ENCODE peak calls at places on chromosome 22, in six cellular contexts. T is omental fat pad; C is lung; O is activated gamma-delta T cell treated with Interleukin-2 at 50 U/mL for 16 hours; V is suprapubic skin; Q is stimulated activated CD8-positive, alpha-beta memory T cell treated with anti-CD3 and anti-CD28 coated beads, Interleukin-15, amount 100 ng/mL, for 24 hours. U is an unnamed sample.

GRCh38 chr22:19431641-19432091 is at the start of gene HIRA:
- DNase-seq in T (no peak), C (peak), O (peak), V (peak), Q (peak), U (peak)

GRCh38 chr22:19038728-19039447 is 83.3 kb downstream of the DGCR2 start:
- DNase-seq in T (no peak), C (no peak), O (no peak), V (peak), Q (no peak), U (no peak)

GRCh38 chr22:24390156-24390555 is 37.2 kb upstream of the ADORA2A start:
- DNase-seq in T (no peak), C (no peak), O (no peak), V (no peak), Q (no peak), U (no peak)

GRCh38 chr22:19987394-19988306 is 29.0 kb downstream of the ARVCF start:
- DNase-seq in T (no peak), C (no peak), O (no peak), V (no peak), Q (no peak), U (no peak)

GRCh38 chr22:39991164-39991860 is 3.4 kb upstream of the FAM83F start:
- DNase-seq in T (no peak), C (no peak), O (no peak), V (no peak), Q (no peak), U (no peak)

GRCh38 chr22:36856121-36856791 is 4.5 kb upstream of the NCF4 start:
- DNase-seq in T (peak), C (peak), O (peak), V (peak), Q (peak), U (peak)

GRCh38 chr22:19896665-19897355 is 42.1 kb upstream of the GNB1L start:
- DNase-seq in T (no peak), C (no peak), O (peak), V (no peak), Q (no peak), U (no peak)

GRCh38 chr22:39250838-39251237 is 6.1 kb upstream of the PDGFB start:
- DNase-seq in T (no peak), C (no peak), O (no peak), V (no peak), Q (no peak), U (no peak)

GRCh38 chr22:37508431-37508963 is 10.7 kb downstream of the CARD10 start:
- DNase-seq in T (no peak), C (no peak), O (no peak), V (no peak), Q (no peak), U (no peak)

GRCh38 chr22:48118654-48119053 is 1356.2 kb downstream of the TBC1D22A start:
- DNase-seq in T (no peak), C (no peak), O (no peak), V (no peak), Q (no peak), U (no peak)

GRCh38 chr22:36986242-36986821 is 32.9 kb downstream of the TST start:
- DNase-seq in T (no peak), C (no peak), O (no peak), V (no peak), Q (peak), U (peak)